ENCODE peak calls at places on chromosomes 2 and 18, in five cellular contexts. U is heart left ventricle, J is upper lobe of left lung, E is HCT116, A is uterus. D is an unnamed sample. For H3K27me3, the result is how much of the 10 kb centered on the place peaks cover.

GRCh38 chr2:151808258-151809072 is 19.8 kb downstream of the ARL5A start:
- DNase-seq in U (no peak), J (no peak), E (no peak), A (no peak), D (no peak)

GRCh38 chr2:42614838-42615237 is 46.4 kb downstream of the MTA3 start:
- DNase-seq in U (no peak), J (no peak), E (no peak), A (no peak), D (no peak)

GRCh38 chr2:33395660-33396249 is 80.7 kb upstream of the RASGRP3 start:
- DNase-seq in U (peak), J (no peak), E (peak), A (peak), D (peak)

GRCh38 chr18:59249186-59249774 is 24.0 kb downstream of the RAX start:
- DNase-seq in U (no peak), J (no peak), E (peak), A (peak), D (peak)

GRCh38 chr2:12046641-12047040 is 300.2 kb downstream of the LPIN1 start:
- DNase-seq in U (no peak), J (no peak), E (no peak), A (no peak), D (no peak)

GRCh38 chr2:183093857-183094657 is 15.5 kb downstream of the DUSP19 start:
- DNase-seq in U (no peak), J (no peak), E (no peak), A (no peak), D (no peak)

GRCh38 chr2:177397501-177398289 is 5.1 kb downstream of the AGPS start:
- DNase-seq in U (no peak), J (no peak), E (no peak), A (peak), D (no peak)

GRCh38 chr18:14025306-14025940 is 106.8 kb downstream of the ZNF519 start:
- DNase-seq in U (no peak), J (no peak), E (no peak), A (no peak), D (no peak)

GRCh38 chr18:48922801-48923730 is 27.7 kb downstream of the SMAD7 start:
- DNase-seq in U (peak), J (peak), E (no peak), A (peak), D (peak)

GRCh38 chr18:63763831-63764600 is 11.2 kb upstream of the SERPINB7 start:
- DNase-seq in U (no peak), J (no peak), E (no peak), A (no peak), D (no peak)

GRCh38 chr2:123080331-123080730 is 944.8 kb upstream of the CNTNAP5 start:
- DNase-seq in U (no peak), J (no peak), E (no peak), A (no peak), D (no peak)

GRCh38 chr2:171244970-171245782 is 84.5 kb upstream of the TLK1 start:
- DNase-seq in U (no peak), J (no peak), E (no peak), A (no peak), D (no peak)

GRCh38 chr2:227095346-227095745 is 68.7 kb downstream of the COL4A4 start:
- DNase-seq in U (no peak), J (no peak), E (no peak), A (no peak), D (no peak)

GRCh38 chr2:110748489-110748867 is 16.1 kb downstream of the ACOXL start:
- DNase-seq in U (no peak), J (no peak), E (no peak), A (no peak), D (no peak)

GRCh38 chr18:48797841-48798255 is 152.9 kb downstream of the SMAD7 start:
- DNase-seq in U (peak), J (peak), E (no peak), A (peak), D (no peak)

GRCh38 chr18:64449433-64449832 is 300.5 kb upstream of the LINC00305 start:
- DNase-seq in U (no peak), J (no peak), E (no peak), A (no peak), D (no peak)

DNA sequence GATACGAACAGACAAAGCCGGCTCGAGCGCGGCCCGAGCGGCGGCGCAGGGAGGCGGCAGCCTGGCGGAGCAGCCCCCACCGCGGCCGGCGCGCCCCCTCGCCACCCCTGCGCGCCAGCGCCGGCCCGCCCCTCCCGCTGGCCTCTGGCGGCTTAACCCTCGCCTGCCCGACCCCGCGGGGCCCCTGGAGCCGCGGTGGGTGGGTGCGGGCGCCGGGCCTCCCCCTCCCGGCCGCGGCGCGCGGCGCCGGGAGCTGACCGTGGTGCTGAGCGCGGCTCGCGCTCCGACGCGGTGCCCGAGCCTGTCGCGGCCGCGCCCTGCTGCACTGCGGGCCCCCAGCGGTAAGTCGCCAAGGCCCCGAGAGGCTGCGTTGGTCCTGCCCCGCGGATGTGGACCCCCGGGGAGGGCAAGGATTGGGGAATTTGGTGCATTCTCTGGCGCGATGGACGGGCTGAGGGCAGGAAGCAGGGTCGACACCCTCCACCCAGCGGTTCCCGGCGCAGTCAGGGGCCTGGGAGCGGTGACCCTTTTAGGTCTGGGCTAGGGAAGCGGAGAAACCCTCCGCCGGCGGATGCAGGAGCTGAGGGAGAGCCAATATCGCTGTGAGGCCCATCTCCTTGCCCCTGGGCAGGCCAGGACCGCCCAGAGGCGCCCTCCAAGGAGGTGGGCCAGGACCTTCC is 841 bp downstream of the AMER3 start:
- DNase-seq in U (no peak), J (peak), E (no peak), A (no peak), D (no peak)
- H3K4me3 ChIP-seq in U (peak), J (peak), E (no peak), A (no peak), D (peak)

GRCh38 chr2:70942396-70942795 is 6.7 kb downstream of the ATP6V1B1 start:
- DNase-seq in U (no peak), J (no peak), E (no peak), A (no peak), D (no peak)

GRCh38 chr2:70939847-70940580 is 4.3 kb downstream of the ATP6V1B1 start:
- DNase-seq in U (no peak), J (peak), E (no peak), A (no peak), D (no peak)

GRCh38 chr2:70942900-70943871 is 7.5 kb downstream of the ATP6V1B1 start:
- DNase-seq in U (no peak), J (peak), E (no peak), A (no peak), D (no peak)

GRCh38 chr2:70941186-70941585 is 5.5 kb downstream of the ATP6V1B1 start:
- DNase-seq in U (no peak), J (no peak), E (no peak), A (no peak), D (no peak)

DNA sequence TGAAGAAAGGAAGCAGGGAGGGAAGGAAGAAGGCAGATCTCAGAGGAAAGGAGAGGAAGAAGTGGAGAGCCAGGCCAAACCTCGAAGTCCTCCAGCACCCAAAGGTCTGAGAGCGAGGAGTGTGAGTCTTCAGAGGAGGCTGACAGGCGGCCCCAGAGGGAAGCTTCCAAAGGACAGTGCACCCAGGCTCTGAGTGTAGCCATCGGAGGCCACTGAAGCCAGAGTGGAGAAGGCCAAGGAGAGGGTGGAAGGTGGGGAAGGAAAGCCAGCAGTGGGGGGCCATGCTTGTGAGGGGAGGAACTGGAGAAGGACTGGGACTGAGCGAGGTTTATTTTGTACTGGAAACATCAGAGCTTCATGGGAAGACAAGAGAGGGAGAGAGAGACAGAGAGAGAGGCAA is 6.0 kb downstream of the ATP6V1B1 start:
- DNase-seq in U (no peak), J (no peak), E (no peak), A (no peak), D (no peak)
- H3K27me3 ChIP-seq in U (under half), J (under half), E (under half), A (under half), D (under half)

DNA sequence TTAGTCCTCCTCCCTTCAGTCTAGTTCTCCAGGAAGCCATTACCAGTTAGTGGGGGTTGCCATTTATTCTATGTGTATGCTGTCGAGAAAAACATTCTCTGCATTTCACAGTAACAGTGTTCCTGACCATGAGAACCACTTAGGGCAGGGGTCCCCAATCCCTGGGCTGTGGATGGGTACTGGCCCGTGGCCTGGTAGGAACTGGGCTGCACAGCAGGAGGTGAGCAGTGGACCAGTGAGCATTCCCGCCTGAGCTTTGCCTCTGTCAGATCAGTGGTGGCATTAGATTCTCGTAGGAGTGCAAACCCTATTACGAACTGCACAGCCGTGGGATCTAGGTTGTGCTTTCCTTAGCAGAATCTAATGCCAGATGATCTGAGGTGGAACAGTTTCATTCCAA is 15.8 kb downstream of the ITGA4 start:
- DNase-seq in U (no peak), J (no peak), E (no peak), A (no peak), D (no peak)
- TF ChIP-seq POLR2A in U (no peak), J (no peak), E (no peak), A (no peak), D (no peak)

DNA sequence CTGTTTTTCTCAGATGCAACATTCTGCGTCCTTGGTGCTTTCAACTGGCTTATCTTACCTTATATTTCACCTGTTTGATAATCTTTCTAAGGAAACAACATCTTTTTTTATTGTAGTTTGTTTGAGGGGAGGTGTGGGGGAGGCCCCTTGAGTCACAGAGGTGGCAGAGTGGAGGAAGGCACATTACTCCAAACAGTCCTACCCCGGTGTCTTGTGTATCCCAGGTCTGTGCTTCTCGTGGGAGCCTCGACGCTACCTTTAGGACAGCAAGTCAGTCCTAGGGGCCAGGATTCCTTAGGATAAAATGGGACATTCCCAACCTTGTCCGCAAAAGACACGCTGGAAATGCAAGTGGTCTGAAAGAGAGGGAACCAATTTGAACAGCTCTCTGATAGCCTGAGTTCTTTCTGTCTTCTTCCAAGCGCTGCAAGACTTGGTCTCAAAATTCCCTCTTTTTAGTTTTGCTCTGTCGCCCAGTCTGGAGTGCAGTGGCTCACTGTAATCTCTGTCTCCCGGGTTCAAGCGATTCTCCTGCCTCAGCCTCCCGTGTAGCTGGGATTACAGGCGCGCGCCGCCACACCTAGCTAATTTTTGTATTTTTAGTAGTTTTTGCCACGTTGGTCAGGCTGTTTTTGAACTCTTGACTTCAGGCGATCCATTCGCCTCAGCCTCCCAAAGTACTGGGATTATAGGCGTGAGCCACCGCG is 4.0 kb downstream of the GATA6 start:
- DNase-seq in U (no peak), J (no peak), E (no peak), A (no peak), D (no peak)
- H3K4me3 ChIP-seq in U (peak), J (peak), E (no peak), A (peak), D (no peak)

DNA sequence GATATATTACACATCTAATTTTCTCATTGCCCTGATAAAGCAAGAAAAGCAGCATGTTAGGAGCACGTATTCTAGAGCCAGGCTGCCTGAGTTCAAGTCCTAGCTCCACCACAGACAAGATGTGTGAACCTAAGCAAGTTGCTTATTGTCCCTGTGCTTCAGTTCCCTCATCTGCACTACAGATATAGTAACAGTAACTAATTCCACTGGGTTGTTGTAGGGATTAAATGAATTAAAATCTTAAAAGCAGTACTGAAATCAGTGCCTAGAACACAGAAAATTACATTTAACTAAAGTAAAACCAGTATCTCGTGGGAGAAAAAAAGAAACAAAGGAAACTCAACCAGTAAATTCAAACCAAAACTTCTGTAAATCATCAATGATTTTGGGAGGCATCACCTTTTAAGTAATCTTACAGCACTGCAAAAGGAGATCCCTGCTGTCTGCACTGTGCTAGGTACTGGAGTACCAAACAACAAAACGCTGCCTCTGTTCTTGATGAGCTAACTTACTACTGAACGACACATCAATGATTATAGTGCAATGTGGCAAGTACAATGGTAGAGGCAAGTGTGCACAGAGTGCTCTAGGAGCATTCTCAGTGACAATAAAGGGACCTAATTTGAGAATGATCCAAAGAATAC is 7.9 kb downstream of the MAP3K2 start:
- DNase-seq in U (no peak), J (no peak), E (no peak), A (no peak), D (no peak)
- H3K27me3 ChIP-seq in U (under half), J (under half), E (under half), A (under half), D (under half)

GRCh38 chr2:138499684-138500083 is 1.9 kb upstream of the SPOPL start:
- DNase-seq in U (no peak), J (no peak), E (no peak), A (no peak), D (no peak)

GRCh38 chr2:138500592-138501426 is 761 bp upstream of the SPOPL start:
- DNase-seq in U (peak), J (no peak), E (no peak), A (no peak), D (no peak)

GRCh38 chr2:138502253-138503086 is 900 bp downstream of the SPOPL start:
- DNase-seq in U (no peak), J (no peak), E (no peak), A (no peak), D (peak)

GRCh38 chr2:138503087-138503442 is 1.5 kb downstream of the SPOPL start:
- DNase-seq in U (no peak), J (no peak), E (no peak), A (no peak), D (no peak)

GRCh38 chr2:138501427-138502252 is at the start of gene SPOPL:
- DNase-seq in U (peak), J (peak), E (peak), A (peak), D (peak)
- TF ChIP-seq POLR2A in U (peak), J (no peak), E (peak), A (peak), D (no peak)

DNA sequence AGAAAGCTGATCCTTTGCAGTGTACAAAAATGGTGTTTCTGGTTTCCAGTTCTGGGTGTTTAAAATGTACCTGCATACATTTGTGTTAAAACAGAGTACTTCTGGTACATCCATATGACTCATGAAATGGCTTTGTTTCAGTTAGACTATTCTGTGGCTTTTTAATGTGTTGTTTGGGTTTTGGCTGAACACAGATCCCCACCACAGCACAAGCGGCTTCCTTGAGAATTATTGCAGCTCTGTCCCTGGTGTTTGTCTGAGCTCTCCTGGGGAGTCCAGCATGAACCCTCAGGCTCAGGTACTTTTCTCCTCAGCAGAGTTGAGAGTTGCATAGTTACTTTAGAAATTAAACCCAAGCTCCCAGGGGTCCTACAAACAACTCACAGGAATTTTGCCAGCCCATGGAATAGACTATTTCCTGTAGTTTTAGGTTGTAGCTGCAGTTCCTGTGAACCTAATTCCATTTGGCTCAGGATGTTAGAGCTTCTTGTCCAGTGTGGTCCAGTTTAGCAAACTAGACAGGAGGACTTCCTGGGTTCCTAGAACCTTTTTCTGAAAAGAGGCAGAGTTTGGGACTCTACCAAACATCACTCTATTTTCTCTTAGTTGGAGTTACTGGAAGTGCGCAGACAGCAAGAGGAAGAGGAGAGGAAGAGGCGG is 64.8 kb upstream of the EML6 start:
- DNase-seq in U (no peak), J (no peak), E (no peak), A (no peak), D (no peak)
- H3K4me3 ChIP-seq in U (no peak), J (no peak), E (no peak), A (no peak), D (no peak)

DNA sequence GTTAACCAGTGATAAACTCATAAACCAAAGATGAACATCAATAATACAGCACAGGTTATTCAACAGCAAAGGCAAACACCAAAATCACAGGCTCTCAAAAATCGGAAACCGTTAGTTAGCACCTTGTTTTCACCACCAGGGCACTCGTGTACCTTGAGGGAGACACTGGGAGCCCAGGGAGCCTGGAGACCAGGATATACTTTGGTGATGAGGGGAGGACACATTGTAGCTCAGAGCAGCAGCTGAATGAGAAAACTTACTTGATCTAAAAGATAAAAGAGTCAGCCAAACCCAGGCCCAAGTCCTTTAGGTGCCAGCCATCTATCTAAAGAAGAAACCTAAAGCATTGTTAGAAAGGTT is 19.4 kb downstream of the BCL11A start:
- DNase-seq in U (no peak), J (no peak), E (no peak), A (no peak), D (no peak)
- H3K27me3 ChIP-seq in U (under half), J (under half), E (half or more), A (under half), D (half or more)